ENCODE peak calls at places on chromosomes 11 and 22, in nine cellular contexts. T, R, V, Z, X, F, O, B and I are unnamed samples.

GRCh38 chr11:17173332-17173731 is 34.5 kb downstream of the PIK3C2A start:
- DNase-seq in T (no peak), R (no peak), B (no peak), O (no peak), V (no peak), F (no peak), X (no peak), Z (no peak), I (no peak)

GRCh38 chr11:109423114-109423859 is 1.3 kb downstream of the C11orf87 start:
- DNase-seq in R (no peak), X (no peak), V (no peak), F (no peak), T (no peak), O (peak; percentile 31), B (no peak), Z (peak; percentile 49), I (no peak)

GRCh38 chr11:124612045-124612444 is 817 bp downstream of the PANX3 start:
- DNase-seq in T (no peak), V (no peak), F (no peak), R (no peak), Z (no peak), X (peak; percentile 10), O (no peak), B (no peak), I (no peak)

GRCh38 chr11:36239636-36240035 is 49.6 kb downstream of the COMMD9 start:
- DNase-seq in Z (no peak), B (no peak), X (no peak), F (no peak), O (no peak), R (no peak), V (no peak), T (no peak), I (peak; percentile 20)

GRCh38 chr11:95593101-95593500 is 196.5 kb downstream of the FAM76B start:
- DNase-seq in X (no peak), Z (peak; percentile 70), R (no peak), F (no peak), B (no peak), V (no peak), T (no peak), O (no peak), I (no peak)

GRCh38 chr11:47565340-47566165 is at the start of gene PTPMT1:
- DNase-seq in R (peak; percentile 94), B (peak; percentile 69), X (peak; percentile 85), T (peak; percentile 75), F (no peak), O (peak; percentile 84), V (peak; percentile 81), Z (peak; percentile 72), I (peak; percentile 50)

GRCh38 chr22:34055525-34056200 is 135.4 kb upstream of the LARGE1 start:
- DNase-seq in T (no peak), B (peak; percentile 57), O (peak; percentile 82), V (no peak), Z (no peak), F (no peak), R (no peak), X (peak; percentile 70), I (no peak)

GRCh38 chr11:100467821-100468508 is 219.1 kb upstream of the ARHGAP42 start:
- DNase-seq in T (no peak), B (no peak), V (no peak), X (no peak), O (no peak), Z (no peak), F (no peak), R (no peak), I (no peak)

GRCh38 chr22:40247976-40248375 is 70.3 kb downstream of the TNRC6B start:
- DNase-seq in Z (no peak), V (peak; percentile 28), F (no peak), X (no peak), T (peak; percentile 87), B (no peak), O (no peak), R (no peak), I (no peak)

GRCh38 chr11:112856133-112856532 is 105.1 kb upstream of the NCAM1 start:
- DNase-seq in R (no peak), O (no peak), B (no peak), X (no peak), T (no peak), F (no peak), Z (no peak), V (no peak), I (no peak)

GRCh38 chr11:111441443-111441842 is 62.4 kb upstream of the POU2AF1 start:
- DNase-seq in R (no peak), O (no peak), B (no peak), F (no peak), V (no peak), Z (peak; percentile 86), T (no peak), X (no peak), I (no peak)

GRCh38 chr11:77789061-77789730 is 31.3 kb downstream of the RSF1 start:
- DNase-seq in O (no peak), F (no peak), T (no peak), V (no peak), X (no peak), Z (no peak), B (no peak), R (no peak), I (no peak)

GRCh38 chr22:26610983-26611382 is 6.8 kb downstream of the CRYBB1 start:
- DNase-seq in R (peak; percentile 11), T (no peak), X (no peak), Z (peak; percentile 60), F (no peak), B (no peak), O (no peak), V (no peak), I (no peak)
- H3K27ac ChIP-seq in R (no peak overlapping the region), T (no peak overlapping the region), X (no peak overlapping the region), Z (peak overlapping the region; percentile 60), F (no peak overlapping the region), B (peak overlapping the region; percentile 39), O (no peak overlapping the region), V (peak overlapping the region; percentile 61), I (no peak overlapping the region)

GRCh38 chr11:114260077-114260476 is 36.1 kb upstream of the NNMT start:
- DNase-seq in T (no peak), F (no peak), R (no peak), V (no peak), Z (no peak), X (no peak), O (no peak), B (no peak), I (no peak)
- H3K27ac ChIP-seq in T (no peak overlapping the region), F (peak overlapping the region; percentile 71), R (peak overlapping the region; percentile 60), V (peak overlapping the region; percentile 76), Z (no peak overlapping the region), X (no peak overlapping the region), O (no peak overlapping the region), B (no peak overlapping the region), I (no peak overlapping the region)

DNA sequence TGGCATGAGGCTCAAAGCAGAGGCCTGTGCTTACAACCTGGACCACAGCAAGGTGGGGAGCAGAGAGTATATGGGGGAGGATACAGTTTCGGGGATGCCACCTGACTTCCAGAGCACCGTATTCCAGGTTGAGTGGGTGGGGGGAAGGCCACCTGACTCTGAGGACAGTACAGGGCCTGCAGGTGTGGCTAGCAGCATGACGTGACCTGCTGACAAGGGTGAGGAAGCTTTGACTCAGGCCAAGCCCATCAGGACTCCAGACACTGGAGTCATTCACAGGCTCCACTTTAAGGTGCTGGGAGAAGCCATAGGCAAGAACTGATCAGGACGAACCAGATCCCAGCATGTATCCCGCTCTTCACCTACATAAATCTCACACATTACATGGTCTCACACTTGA is 34.6 kb upstream of the CRTAM start:
- DNase-seq in F (no peak), V (no peak), R (no peak), O (no peak), Z (no peak), T (no peak), B (no peak), X (no peak), I (no peak)
- H3K27ac ChIP-seq in F (peak overlapping the region; percentile 86), V (no peak overlapping the region), R (no peak overlapping the region), O (no peak overlapping the region), Z (peak overlapping the region; percentile 52), T (no peak overlapping the region), B (no peak overlapping the region), X (no peak overlapping the region), I (no peak overlapping the region)

GRCh38 chr11:72078477-72078876 is 1.9 kb downstream of the NUMA1 start:
- DNase-seq in F (no peak), B (no peak), X (no peak), R (no peak), Z (peak; percentile 64), O (no peak), T (no peak), V (no peak), I (no peak)
- H3K27ac ChIP-seq in F (peak overlapping the region; percentile 94), B (no peak overlapping the region), X (no peak overlapping the region), R (peak overlapping the region; percentile 89), Z (peak overlapping the region; percentile 96), O (peak overlapping the region; percentile 96), T (peak overlapping the region; percentile 38), V (peak overlapping the region; percentile 88), I (no peak overlapping the region)

DNA sequence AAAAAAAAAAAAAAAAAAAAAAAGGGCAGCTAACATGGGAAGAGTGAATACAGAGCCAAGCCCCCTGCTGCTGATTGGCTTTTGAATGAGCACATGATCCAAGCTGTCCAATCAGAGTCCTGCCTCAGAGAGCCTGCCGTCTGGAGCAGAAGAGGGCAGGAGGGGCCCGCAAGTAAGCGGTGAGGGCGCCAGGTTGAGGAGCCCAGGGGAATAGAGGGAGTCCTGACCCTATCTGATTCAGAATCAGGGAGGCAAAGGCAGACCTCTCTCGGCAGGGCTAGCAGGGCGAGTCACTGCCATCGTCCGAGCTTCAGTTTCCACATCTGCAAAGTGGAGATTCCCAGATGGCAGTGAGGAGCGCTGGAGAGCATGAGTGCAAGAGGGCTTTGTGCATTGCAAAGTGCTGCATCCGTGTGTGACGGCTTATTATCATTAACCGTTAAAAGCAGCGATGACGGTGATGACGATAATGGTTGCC is 68.8 kb upstream of the ATXN10 start:
- DNase-seq in X (peak; percentile 42), V (no peak), R (peak; percentile 30), O (no peak), Z (peak; percentile 59), F (no peak), B (peak; percentile 58), T (no peak), I (no peak)
- H3K27ac ChIP-seq in X (no peak overlapping the region), V (no peak overlapping the region), R (no peak overlapping the region), O (no peak overlapping the region), Z (no peak overlapping the region), F (no peak overlapping the region), B (no peak overlapping the region), T (no peak overlapping the region), I (no peak overlapping the region)

GRCh38 chr11:61068581-61068980 is 33.7 kb upstream of the CD5 start:
- DNase-seq in T (no peak), V (no peak), B (no peak), F (no peak), Z (no peak), X (no peak), O (no peak), R (no peak), I (no peak)

GRCh38 chr11:61072316-61073109 is 29.8 kb upstream of the CD5 start:
- DNase-seq in Z (no peak), R (peak; percentile 71), X (no peak), V (no peak), O (no peak), T (no peak), F (no peak), B (no peak), I (no peak)

GRCh38 chr11:61071208-61071681 is 31.0 kb upstream of the CD5 start:
- DNase-seq in X (no peak), B (peak; percentile 72), T (peak; percentile 83), V (peak; percentile 32), F (no peak), O (no peak), R (peak; percentile 86), Z (no peak), I (no peak)

GRCh38 chr11:61069427-61069826 is 32.9 kb upstream of the CD5 start:
- DNase-seq in V (no peak), X (no peak), O (peak; percentile 37), T (no peak), Z (no peak), F (no peak), R (no peak), B (no peak), I (no peak)

GRCh38 chr11:61071880-61072279 is 30.4 kb upstream of the CD5 start:
- DNase-seq in B (no peak), T (no peak), X (peak; percentile 20), V (no peak), R (no peak), Z (no peak), F (no peak), O (no peak), I (no peak)
- H3K27ac ChIP-seq in B (peak overlapping the region; percentile 93), T (peak overlapping the region; percentile 58), X (no peak overlapping the region), V (peak overlapping the region; percentile 56), R (peak overlapping the region; percentile 80), Z (no peak overlapping the region), F (no peak overlapping the region), O (peak overlapping the region; percentile 81), I (no peak overlapping the region)